ENCODE peak calls at places on chromosomes 13 and 19, in six cellular contexts. One of them, this sample, is unnamed.
A peak's percentile ranks its signal among the peaks of the same experiment; 100 is the strongest.

GRCh38 chr13:39196957-39197644 is 158.8 kb downstream of the NHLRC3 start:
- ATAC-seq in HepG2: no peak
- ATAC-seq in upper lobe of left lung: no peak
- ATAC-seq in K562: no peak
- ATAC-seq in A549: no peak
- ATAC-seq in GM12878: peak; percentile 86
- ATAC-seq in this sample: peak; percentile 50

GRCh38 chr19:16594681-16595091 is 22.5 kb upstream of the SLC35E1 start:
- ATAC-seq in K562: no peak
- ATAC-seq in HepG2: no peak
- ATAC-seq in A549: no peak
- ATAC-seq in upper lobe of left lung: no peak
- ATAC-seq in GM12878: peak; percentile 67
- ATAC-seq in this sample: no peak

GRCh38 chr19:44596428-44597130 is 16.8 kb upstream of the IGSF23 start:
- ATAC-seq in upper lobe of left lung: peak; percentile 56
- ATAC-seq in GM12878: no peak
- ATAC-seq in HepG2: peak; percentile 86
- ATAC-seq in A549: peak; percentile 83
- ATAC-seq in K562: peak; percentile 52
- ATAC-seq in this sample: no peak

GRCh38 chr19:33281296-33281926 is 20.9 kb downstream of the CEBPA start:
- ATAC-seq in A549: no peak
- ATAC-seq in K562: peak; percentile 57
- ATAC-seq in upper lobe of left lung: no peak
- ATAC-seq in HepG2: no peak
- ATAC-seq in GM12878: no peak
- ATAC-seq in this sample: no peak

GRCh38 chr19:33821871-33822270 is 25.2 kb downstream of the KCTD15 start:
- ATAC-seq in upper lobe of left lung: no peak
- ATAC-seq in HepG2: no peak
- ATAC-seq in A549: no peak
- ATAC-seq in GM12878: no peak
- ATAC-seq in K562: no peak
- ATAC-seq in this sample: no peak

GRCh38 chr13:41244555-41244954 is 18.8 kb downstream of the MTRF1 start:
- ATAC-seq in upper lobe of left lung: peak; percentile 11
- ATAC-seq in GM12878: no peak
- ATAC-seq in K562: peak; percentile 42
- ATAC-seq in A549: no peak
- ATAC-seq in HepG2: no peak
- ATAC-seq in this sample: no peak

GRCh38 chr13:35479223-35479536 is 2.7 kb upstream of the MAB21L1 start:
- ATAC-seq in HepG2: no peak
- ATAC-seq in upper lobe of left lung: no peak
- ATAC-seq in A549: no peak
- ATAC-seq in GM12878: no peak
- ATAC-seq in K562: no peak
- ATAC-seq in this sample: no peak

GRCh38 chr19:42553292-42554045 is 25.2 kb upstream of the CEACAM1 start:
- ATAC-seq in A549: no peak
- ATAC-seq in HepG2: peak; percentile 60
- ATAC-seq in GM12878: no peak
- ATAC-seq in K562: no peak
- ATAC-seq in upper lobe of left lung: peak; percentile 50
- ATAC-seq in this sample: no peak

DNA sequence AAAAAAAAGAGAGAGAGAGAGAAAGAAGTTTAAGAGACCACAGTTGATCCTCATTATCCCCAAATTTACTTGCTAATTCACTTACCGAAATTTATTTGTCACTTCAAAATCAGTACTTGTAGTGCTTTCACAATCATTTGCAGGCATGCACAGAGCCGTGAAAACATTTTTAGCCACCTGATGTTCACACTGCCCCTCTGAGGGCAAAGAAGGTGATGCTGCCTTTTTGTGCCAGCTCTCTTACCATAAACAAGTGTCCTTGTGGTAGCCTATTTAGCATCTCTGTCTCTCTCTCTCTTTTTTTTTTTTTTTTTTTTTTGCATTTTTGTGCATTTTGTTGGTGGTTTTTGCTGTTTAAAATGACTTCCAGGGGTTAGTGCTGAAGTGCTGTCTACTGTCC is 24.0 kb upstream of the CASP14 start:
- ATAC-seq in K562: peak; percentile 55
- ATAC-seq in upper lobe of left lung: no peak
- ATAC-seq in GM12878: peak; percentile 68
- ATAC-seq in A549: peak; percentile 73
- ATAC-seq in HepG2: peak; percentile 82
- ATAC-seq in this sample: no peak
- TF ChIP-seq CTCF in K562: peak; percentile 27
- TF ChIP-seq CTCF in upper lobe of left lung: no peak
- TF ChIP-seq CTCF in GM12878: peak; percentile 47
- TF ChIP-seq CTCF in A549: peak; percentile 10
- TF ChIP-seq CTCF in HepG2: peak; percentile 36
- TF ChIP-seq CTCF in this sample: no peak

GRCh38 chr13:25143693-25144092 is 28.4 kb downstream of the AMER2 start:
- ATAC-seq in upper lobe of left lung: no peak
- ATAC-seq in GM12878: no peak
- ATAC-seq in K562: no peak
- ATAC-seq in A549: no peak
- ATAC-seq in HepG2: no peak
- ATAC-seq in this sample: no peak
- TF ChIP-seq EP300 in upper lobe of left lung: no peak
- TF ChIP-seq EP300 in GM12878: no peak
- TF ChIP-seq EP300 in K562: no peak
- TF ChIP-seq EP300 in A549: no peak
- TF ChIP-seq EP300 in HepG2: no peak
- TF ChIP-seq EP300 in this sample: no peak

GRCh38 chr19:48444933-48445194 is 919 bp upstream of the GRWD1 start:
- ATAC-seq in GM12878: no peak
- ATAC-seq in HepG2: no peak
- ATAC-seq in A549: no peak
- ATAC-seq in upper lobe of left lung: no peak
- ATAC-seq in K562: no peak
- ATAC-seq in this sample: no peak
- H3K4me3 ChIP-seq in GM12878: peak overlapping the region; percentile 87
- H3K4me3 ChIP-seq in HepG2: peak overlapping the region; percentile 95
- H3K4me3 ChIP-seq in A549: peak overlapping the region; percentile 81
- H3K4me3 ChIP-seq in upper lobe of left lung: peak overlapping the region; percentile 77
- H3K4me3 ChIP-seq in K562: peak overlapping the region; percentile 97
- H3K4me3 ChIP-seq in this sample: peak overlapping the region; percentile 73

DNA sequence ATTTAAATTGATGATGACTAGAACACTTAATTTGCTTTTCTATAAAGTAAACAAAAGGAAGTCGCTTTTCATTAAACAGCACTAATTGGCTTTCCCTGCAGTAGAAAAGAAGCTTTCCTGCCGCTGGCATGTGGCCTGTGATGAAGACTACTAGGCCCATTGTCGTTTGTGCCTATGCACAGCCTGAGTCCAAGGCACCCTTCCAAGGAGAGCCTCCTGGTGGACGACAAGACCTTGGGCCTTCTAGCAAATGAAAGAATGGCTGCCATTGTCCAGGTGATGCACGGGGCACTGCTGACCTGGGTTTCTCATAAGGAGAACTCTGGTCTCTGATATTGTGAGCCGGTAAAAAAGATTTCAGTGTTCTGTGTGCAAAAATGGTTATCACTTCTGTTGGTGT is 233.0 kb downstream of the COL4A1 start:
- ATAC-seq in GM12878: no peak
- ATAC-seq in upper lobe of left lung: no peak
- ATAC-seq in HepG2: no peak
- ATAC-seq in K562: peak; percentile 42
- ATAC-seq in A549: no peak
- ATAC-seq in this sample: no peak
- TF ChIP-seq CTCF in GM12878: no peak
- TF ChIP-seq CTCF in upper lobe of left lung: no peak
- TF ChIP-seq CTCF in HepG2: no peak
- TF ChIP-seq CTCF in K562: no peak
- TF ChIP-seq CTCF in A549: no peak
- TF ChIP-seq CTCF in this sample: no peak

DNA sequence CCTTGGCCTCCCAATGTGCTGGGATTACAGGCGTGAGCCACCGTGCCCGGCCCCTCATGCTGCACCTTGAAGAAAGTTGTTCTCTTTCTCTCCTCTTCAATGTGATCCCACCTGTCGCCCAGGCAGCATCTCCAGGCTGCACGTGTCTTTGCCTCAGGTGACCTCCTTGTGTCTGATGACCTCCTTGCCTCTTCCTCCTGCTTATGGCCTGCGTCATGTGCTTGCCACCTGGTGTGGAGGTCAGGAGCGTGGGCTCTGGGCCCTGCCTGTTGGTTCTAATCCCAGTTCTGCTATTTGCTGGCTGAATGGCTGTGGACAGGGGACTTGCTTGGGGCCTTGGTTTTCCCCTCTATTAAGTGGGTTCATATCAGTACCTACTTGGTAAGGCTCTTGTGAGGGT is 6.3 kb downstream of the BICRA start:
- ATAC-seq in GM12878: peak; percentile 84
- ATAC-seq in upper lobe of left lung: no peak
- ATAC-seq in HepG2: no peak
- ATAC-seq in K562: no peak
- ATAC-seq in A549: no peak
- ATAC-seq in this sample: no peak
- TF ChIP-seq EP300 in GM12878: no peak
- TF ChIP-seq EP300 in upper lobe of left lung: no peak
- TF ChIP-seq EP300 in HepG2: no peak
- TF ChIP-seq EP300 in K562: no peak
- TF ChIP-seq EP300 in A549: no peak
- TF ChIP-seq EP300 in this sample: no peak

DNA sequence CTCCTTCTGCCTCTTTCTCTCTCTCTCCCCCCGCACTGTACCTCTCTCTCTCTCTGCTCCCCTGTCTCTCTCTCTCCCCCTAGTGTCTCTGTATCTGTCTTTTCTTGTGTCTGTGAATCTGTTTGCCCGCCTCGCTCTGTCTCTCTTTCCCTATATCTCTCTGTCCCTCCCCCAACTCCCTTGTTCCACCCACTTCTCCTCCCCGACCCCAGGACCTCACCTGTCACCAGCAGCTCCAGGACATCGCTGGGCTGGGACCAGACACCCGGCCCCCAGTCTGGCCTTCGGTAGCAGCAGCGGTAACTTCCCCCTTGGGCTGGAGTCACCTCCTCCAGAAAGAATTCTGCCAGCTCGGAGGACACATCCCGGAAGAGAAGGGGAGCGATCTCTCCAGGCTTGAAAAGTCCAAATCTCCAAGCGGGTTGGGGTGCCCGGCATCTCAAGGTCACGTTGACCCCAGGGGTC is 3.9 kb downstream of the OSCAR start:
- ATAC-seq in upper lobe of left lung: no peak
- ATAC-seq in A549: peak; percentile 88
- ATAC-seq in HepG2: peak; percentile 55
- ATAC-seq in GM12878: peak; percentile 38
- ATAC-seq in K562: peak; percentile 77
- ATAC-seq in this sample: peak; percentile 32
- H3K4me3 ChIP-seq in upper lobe of left lung: peak overlapping the region; percentile 18
- H3K4me3 ChIP-seq in A549: peak overlapping the region; percentile 33
- H3K4me3 ChIP-seq in HepG2: peak overlapping the region; percentile 66
- H3K4me3 ChIP-seq in GM12878: no peak overlapping the region
- H3K4me3 ChIP-seq in K562: peak overlapping the region; percentile 15
- H3K4me3 ChIP-seq in this sample: no peak overlapping the region

This sample was measured in gastroesophageal sphincter.